ENCODE peak calls at places on chromosomes 7 and 10, in six cellular contexts. E is activated T-helper 9 cell treated with anti-CD3 and anti-CD28 coated beads, Interleukin-2, amount 50 U/mL, for 16 hours; Q is HT1080; U is RCC 7860; A is stimulated activated CD8-positive, alpha-beta memory T cell treated with anti-CD3 and anti-CD28 coated beads, Interleukin-4, amount 100 ng/mL, for 4 hours; P is GDM1. W is an unnamed sample.

GRCh38 chr7:143892527-143893300 is 9.3 kb downstream of the TCAF1 start:
- DNase-seq in E (no peak), Q (peak), U (no peak), A (no peak), P (no peak), W (peak)

GRCh38 chr10:28532223-28532508 is 752 bp upstream of the WAC start:
- DNase-seq in E (no peak), Q (no peak), U (peak), A (no peak), P (peak), W (no peak)

GRCh38 chr10:52450743-52451142 is 136.7 kb downstream of the DKK1 start:
- DNase-seq in E (no peak), Q (no peak), U (no peak), A (no peak), P (no peak), W (no peak)

GRCh38 chr10:78260141-78260540 is 226.5 kb downstream of the RPS24 start:
- DNase-seq in E (no peak), Q (no peak), U (no peak), A (no peak), P (no peak), W (no peak)

GRCh38 chr7:158649279-158649678 is 55.3 kb downstream of the NCAPG2 start:
- DNase-seq in E (no peak), Q (peak), U (peak), A (no peak), P (no peak), W (no peak)

GRCh38 chr10:10513067-10513466 is 504.6 kb upstream of the CELF2 start:
- DNase-seq in E (no peak), Q (no peak), U (no peak), A (no peak), P (no peak), W (no peak)

GRCh38 chr7:94375713-94376112 is 19.0 kb upstream of the COL1A2 start:
- DNase-seq in E (no peak), Q (peak), U (no peak), A (no peak), P (no peak), W (no peak)

GRCh38 chr10:73837072-73837471 is 25.7 kb upstream of the NDST2 start:
- DNase-seq in E (no peak), Q (peak), U (no peak), A (no peak), P (no peak), W (no peak)

GRCh38 chr7:35828817-35829216 is 28.0 kb downstream of the SEPTIN7 start:
- DNase-seq in E (no peak), Q (peak), U (no peak), A (no peak), P (no peak), W (no peak)

GRCh38 chr10:75851946-75852345 is 420.5 kb downstream of the LRMDA start:
- DNase-seq in E (no peak), Q (no peak), U (no peak), A (no peak), P (no peak), W (no peak)

GRCh38 chr7:45910855-45911254 is 10.2 kb downstream of the IGFBP3 start:
- DNase-seq in E (no peak), Q (no peak), U (no peak), A (no peak), P (no peak), W (no peak)

GRCh38 chr7:104878577-104878976 is 135.4 kb upstream of the KMT2E start:
- DNase-seq in E (no peak), Q (no peak), U (no peak), A (no peak), P (no peak), W (no peak)

GRCh38 chr7:90920336-90920735 is 324.2 kb downstream of the CDK14 start:
- DNase-seq in E (no peak), Q (no peak), U (no peak), A (no peak), P (no peak), W (no peak)

GRCh38 chr10:77710081-77710551 is 72.5 kb upstream of the KCNMA1 start:
- DNase-seq in E (no peak), Q (no peak), U (no peak), A (no peak), P (no peak), W (no peak)

GRCh38 chr10:69382382-69383117 is 34.2 kb downstream of the TACR2 start:
- DNase-seq in E (no peak), Q (peak), U (peak), A (no peak), P (no peak), W (no peak)

GRCh38 chr10:48604408-48605263 is at the start of gene ARHGAP22:
- DNase-seq in E (no peak), Q (peak), U (peak), A (no peak), P (no peak), W (no peak)

GRCh38 chr10:120456143-120456625 is 843 bp upstream of the PLPP4 start:
- DNase-seq in E (no peak), Q (no peak), U (no peak), A (no peak), P (no peak), W (no peak)

GRCh38 chr10:35992107-35992506 is 350.0 kb upstream of the FZD8 start:
- DNase-seq in E (no peak), Q (no peak), U (no peak), A (no peak), P (no peak), W (no peak)

GRCh38 chr7:17521437-17521836 is 223.0 kb downstream of the AHR start:
- DNase-seq in E (no peak), Q (peak), U (peak), A (no peak), P (no peak), W (no peak)

W was measured in stimulated activated naive CD4-positive, alpha-beta T cell treated with Interleukin-2 at 50 U/mL for 16 hours.